ENCODE peak calls at places on chromosomes 5 and 9, in eight cellular contexts. W is naive thymus-derived CD8-positive, alpha-beta T cell; D is activated CD4-positive, alpha-beta T cell treated with anti-CD3 and anti-CD28 coated beads for 48 hours; E is lung microvascular endothelial cell; S is left cardiac atrium; T is ovary; N is HEK293T; V is B cell. R is an unnamed sample.

GRCh38 chr5:178839319-178839704 is 20.4 kb upstream of the ZNF354B start:
- DNase-seq in W (peak), D (peak), E (no peak), S (peak), T (no peak), N (peak), V (no peak), R (peak)

GRCh38 chr5:172616136-172616535 is 24.9 kb upstream of the NEURL1B start:
- DNase-seq in W (no peak), D (no peak), E (no peak), S (no peak), T (no peak), N (no peak), V (no peak), R (no peak)

GRCh38 chr9:83062011-83062652 is 810 bp downstream of the RASEF start:
- DNase-seq in W (no peak), D (no peak), E (no peak), S (peak), T (no peak), N (peak), V (no peak), R (no peak)

GRCh38 chr5:20020235-20020634 is 32.2 kb upstream of the CDH18 start:
- DNase-seq in W (no peak), D (no peak), E (no peak), S (no peak), T (no peak), N (no peak), V (no peak), R (no peak)

GRCh38 chr9:37290881-37291485 is 131.5 kb upstream of the GRHPR start:
- DNase-seq in W (no peak), D (no peak), E (peak), S (no peak), T (no peak), N (no peak), V (no peak), R (no peak)

GRCh38 chr5:103808464-103809106 is 246.0 kb upstream of the NUDT12 start:
- DNase-seq in W (no peak), D (peak), E (peak), S (no peak), T (no peak), N (peak), V (no peak), R (no peak)

GRCh38 chr9:8855046-8855445 is 1055.5 kb upstream of the DMAC1 start:
- DNase-seq in W (no peak), D (no peak), E (peak), S (no peak), T (no peak), N (no peak), V (no peak), R (no peak)

GRCh38 chr5:57338068-57338848 is 144.4 kb downstream of the ACTBL2 start:
- DNase-seq in W (no peak), D (peak), E (peak), S (no peak), T (no peak), N (peak), V (no peak), R (no peak)

GRCh38 chr9:98916660-98917059 is 27.0 kb upstream of the COL15A1 start:
- DNase-seq in W (no peak), D (no peak), E (no peak), S (peak), T (peak), N (peak), V (no peak), R (peak)

GRCh38 chr5:101929628-101930027 is 366.5 kb downstream of the SLCO4C1 start:
- DNase-seq in W (no peak), D (no peak), E (no peak), S (no peak), T (no peak), N (no peak), V (no peak), R (no peak)